ENCODE peak calls at places on chromosomes 7 and 10, in seven cellular contexts. Z is activated naive CD4-positive, alpha-beta T cell; I is smooth muscle cell of the brain vasculature; R is ascending aorta; U is activated T-cell treated with anti-CD3 and anti-CD28 coated beads for 1 hour; Q is M059J; S is right lobe of liver. L is an unnamed sample.
A peak's percentile ranks its signal among the peaks of the same experiment; 100 is the strongest.

GRCh38 chr7:123242467-123243097 is 42.8 kb upstream of the SLC13A1 start:
- DNase-seq in Z (no peak), I (no peak), U (no peak), S (no peak), R (no peak), Q (no peak), L (no peak)

GRCh38 chr10:22714524-22715289 is at the start of gene PIP4K2A:
- DNase-seq in S (peak; percentile 87), I (no peak), Q (peak; percentile 55), R (no peak), U (peak; percentile 65), Z (peak; percentile 74), L (peak; percentile 87)

GRCh38 chr10:125048101-125048864 is 106.4 kb downstream of the ZRANB1 start:
- DNase-seq in Z (peak; percentile 39), I (peak; percentile 72), S (peak; percentile 85), Q (peak; percentile 74), U (peak; percentile 34), R (peak; percentile 24), L (peak; percentile 88)

GRCh38 chr7:156969972-156970420 is 20.5 kb downstream of the NOM1 start:
- DNase-seq in R (no peak), I (no peak), U (no peak), S (no peak), Q (peak; percentile 27), Z (no peak), L (no peak)

GRCh38 chr7:117085769-117086463 is 132.6 kb downstream of the ST7 start:
- DNase-seq in U (no peak), R (no peak), Q (peak; percentile 81), Z (no peak), S (no peak), I (no peak), L (no peak)

GRCh38 chr10:119006451-119007210 is 22.9 kb upstream of the NANOS1 start:
- DNase-seq in U (no peak), S (peak; percentile 64), I (peak; percentile 86), Z (no peak), Q (peak; percentile 97), R (no peak), L (no peak)

GRCh38 chr10:101840741-101841453 is 2.7 kb downstream of the KCNIP2 start:
- DNase-seq in Z (peak; percentile 55), S (peak; percentile 81), U (peak; percentile 60), R (no peak), I (no peak), Q (peak; percentile 80), L (peak; percentile 83)

GRCh38 chr7:98168181-98168903 is 42.9 kb upstream of the BHLHA15 start:
- DNase-seq in U (peak; percentile 46), Q (peak; percentile 55), I (peak; percentile 36), S (peak; percentile 71), R (no peak), Z (peak; percentile 11), L (peak; percentile 74)

GRCh38 chr10:132263866-132264265 is 43.9 kb downstream of the STK32C start:
- DNase-seq in R (no peak), I (no peak), U (no peak), S (no peak), Z (no peak), Q (no peak), L (no peak)

GRCh38 chr7:67786021-67786420 is 789.4 kb downstream of the TYW1 start:
- DNase-seq in R (no peak), I (no peak), Z (no peak), U (no peak), S (no peak), Q (no peak), L (no peak)

GRCh38 chr10:68955414-68955785 is 570 bp upstream of the DDX21 start:
- DNase-seq in I (no peak), Q (no peak), Z (no peak), U (no peak), R (no peak), S (no peak), L (no peak)

L was measured in frontal cortex.